ENCODE peak calls at places on chromosomes 6 and 20, in ten cellular contexts. A is psoas muscle, Q is H1, N is Caco-2, L is cardiac muscle cell, F is heart left ventricle, O is tibial nerve, R is astrocyte, G is PC-9, U is IMR-90. Z is an unnamed sample. For H3K36me3, the result is how much of the 10 kb centered on the place peaks cover.

GRCh38 chr6:147117580-147117979 is 86.6 kb upstream of the STXBP5 start:
- DNase-seq in A (no peak), Q (no peak), N (no peak), L (no peak), F (no peak), O (no peak), R (no peak), G (no peak), U (peak), Z (no peak)

GRCh38 chr6:136351518-136352106 is 62.0 kb upstream of the BCLAF1 start:
- DNase-seq in A (no peak), Q (no peak), N (no peak), L (no peak), F (no peak), O (no peak), R (no peak), G (no peak), U (no peak), Z (no peak)

GRCh38 chr6:115759051-115759450 is 301.6 kb downstream of the FRK start:
- DNase-seq in A (no peak), Q (no peak), N (no peak), L (no peak), F (no peak), O (no peak), R (no peak), G (no peak), U (no peak), Z (no peak)

GRCh38 chr6:149409617-149410016 is 9.6 kb downstream of the SUMO4 start:
- DNase-seq in A (no peak), Q (no peak), N (no peak), L (no peak), F (no peak), O (no peak), R (no peak), G (no peak), U (no peak), Z (no peak)

GRCh38 chr6:99092009-99092408 is 144.3 kb upstream of the FBXL4 start:
- DNase-seq in A (no peak), Q (no peak), N (no peak), L (no peak), F (no peak), O (no peak), R (no peak), G (no peak), U (no peak), Z (no peak)

GRCh38 chr6:108027594-108027993 is 46.9 kb downstream of the OSTM1 start:
- DNase-seq in A (no peak), Q (no peak), N (no peak), L (no peak), F (no peak), O (no peak), R (no peak), G (peak), U (peak), Z (no peak)

GRCh38 chr6:35021014-35021413 is 120.1 kb downstream of the TCP11 start:
- DNase-seq in A (no peak), Q (no peak), N (no peak), L (no peak), F (peak), O (no peak), R (no peak), G (no peak), U (no peak), Z (no peak)

GRCh38 chr20:2292711-2293110 is 3.1 kb upstream of the TGM3 start:
- DNase-seq in A (peak), Q (no peak), N (peak), L (no peak), F (peak), O (no peak), R (no peak), G (no peak), U (no peak), Z (no peak)

GRCh38 chr6:145814035-145814500 is 527 bp downstream of the FBXO30 start:
- DNase-seq in A (peak), Q (no peak), N (peak), L (peak), F (no peak), O (no peak), R (peak), G (peak), U (no peak), Z (no peak)

GRCh38 chr20:37886851-37887297 is 16.1 kb upstream of the VSTM2L start:
- DNase-seq in A (no peak), Q (no peak), N (no peak), L (no peak), F (peak), O (no peak), R (no peak), G (no peak), U (no peak), Z (no peak)

GRCh38 chr6:150143521-150144293 is 863 bp downstream of the PPP1R14C start:
- DNase-seq in A (peak), Q (no peak), N (peak), L (peak), F (peak), O (no peak), R (no peak), G (peak), U (no peak), Z (no peak)

GRCh38 chr6:35678814-35679213 is 9.9 kb downstream of the FKBP5 start:
- DNase-seq in A (no peak), Q (no peak), N (no peak), L (no peak), F (no peak), O (no peak), R (no peak), G (no peak), U (no peak), Z (no peak)

GRCh38 chr6:10725046-10725445 is 2.2 kb downstream of the TMEM14C start:
- DNase-seq in A (no peak), Q (no peak), N (no peak), L (peak), F (no peak), O (no peak), R (no peak), G (no peak), U (no peak), Z (no peak)

GRCh38 chr20:23937303-23938117 is 51.1 kb downstream of the GGTLC1 start:
- DNase-seq in A (no peak), Q (peak), N (peak), L (peak), F (peak), O (no peak), R (no peak), G (peak), U (peak), Z (no peak)

GRCh38 chr6:1619106-1619665 is 9.5 kb downstream of the FOXC1 start:
- DNase-seq in A (peak), Q (no peak), N (no peak), L (no peak), F (no peak), O (no peak), R (no peak), G (no peak), U (no peak), Z (no peak)

GRCh38 chr6:126017668-126018067 is 31.3 kb downstream of the TRMT11 start:
- DNase-seq in A (no peak), Q (no peak), N (no peak), L (no peak), F (no peak), O (no peak), R (no peak), G (no peak), U (no peak), Z (no peak)

GRCh38 chr6:98827295-98828159 is 6.8 kb upstream of the POU3F2 start:
- DNase-seq in A (no peak), Q (no peak), N (no peak), L (peak), F (no peak), O (no peak), R (no peak), G (no peak), U (no peak), Z (no peak)

GRCh38 chr20:16701296-16701695 is 28.5 kb upstream of the SNRPB2 start:
- DNase-seq in A (no peak), Q (no peak), N (peak), L (peak), F (no peak), O (no peak), R (no peak), G (no peak), U (no peak), Z (no peak)

GRCh38 chr6:620166-620565 is 36.7 kb downstream of the HUS1B start:
- DNase-seq in A (no peak), Q (no peak), N (no peak), L (no peak), F (no peak), O (no peak), R (no peak), G (no peak), U (no peak), Z (no peak)

GRCh38 chr6:39114395-39114706 is 635 bp downstream of the SAYSD1 start:
- DNase-seq in A (no peak), Q (no peak), N (no peak), L (no peak), F (no peak), O (no peak), R (no peak), G (no peak), U (no peak), Z (no peak)

GRCh38 chr6:57283096-57283495 is 34.3 kb upstream of the PRIM2 start:
- DNase-seq in A (no peak), Q (no peak), N (no peak), L (no peak), F (no peak), O (no peak), R (no peak), G (no peak), U (no peak), Z (no peak)

GRCh38 chr6:111784423-111784822 is 88.8 kb downstream of the FYN start:
- DNase-seq in A (no peak), Q (no peak), N (no peak), L (no peak), F (no peak), O (no peak), R (no peak), G (no peak), U (no peak), Z (no peak)

GRCh38 chr6:37569999-37570776 is 70.5 kb upstream of the CCDC167 start:
- DNase-seq in A (no peak), Q (no peak), N (no peak), L (no peak), F (no peak), O (no peak), R (no peak), G (no peak), U (no peak), Z (no peak)

GRCh38 chr6:37569317-37569716 is 69.6 kb upstream of the CCDC167 start:
- DNase-seq in A (no peak), Q (no peak), N (no peak), L (no peak), F (no peak), O (no peak), R (no peak), G (no peak), U (no peak), Z (no peak)

GRCh38 chr6:37561361-37561760 is 61.7 kb upstream of the CCDC167 start:
- DNase-seq in A (no peak), Q (no peak), N (no peak), L (no peak), F (no peak), O (no peak), R (no peak), G (no peak), U (no peak), Z (no peak)

GRCh38 chr6:37566209-37566859 is 66.6 kb upstream of the CCDC167 start:
- DNase-seq in A (peak), Q (no peak), N (peak), L (peak), F (peak), O (no peak), R (no peak), G (peak), U (no peak), Z (no peak)

GRCh38 chr6:37565267-37566208 is 65.8 kb upstream of the CCDC167 start:
- DNase-seq in A (no peak), Q (peak), N (peak), L (peak), F (no peak), O (no peak), R (no peak), G (no peak), U (no peak), Z (no peak)
- H3K4me3 ChIP-seq in A (peak), Q (peak), N (peak), L (peak), F (peak), O (peak), R (peak), G (no peak), U (peak), Z (peak)

DNA sequence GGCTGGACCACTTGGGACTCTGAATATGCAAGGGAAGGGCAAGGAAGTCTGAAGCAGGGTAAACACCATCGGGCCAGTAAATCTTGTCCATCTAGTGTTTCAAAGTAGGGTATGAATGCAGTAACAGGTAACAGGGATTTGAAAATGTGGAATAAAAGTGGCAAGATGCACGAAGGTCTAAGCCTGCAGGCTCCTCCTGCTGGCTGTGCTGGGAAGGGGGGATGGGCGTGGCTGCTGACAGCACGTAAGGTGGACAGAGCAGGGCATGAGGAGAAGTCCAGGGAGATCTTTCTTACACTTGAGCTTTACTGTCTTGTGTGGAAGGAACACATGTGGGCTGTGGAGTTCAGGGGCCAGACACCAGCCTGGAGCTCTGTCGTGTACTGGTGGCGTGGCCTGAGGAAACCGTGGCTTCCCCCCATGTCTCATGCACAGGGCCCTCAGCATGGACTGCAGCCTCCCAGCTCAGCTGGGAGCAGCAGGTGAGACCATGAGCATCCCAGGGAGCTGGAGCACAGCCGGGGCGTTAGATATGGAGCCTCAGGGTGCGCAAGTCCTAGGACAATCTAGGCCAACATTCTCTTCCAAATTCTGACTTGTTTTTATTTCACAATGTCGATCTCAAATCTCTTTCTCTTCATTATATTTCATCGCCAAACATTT is 84.5 kb downstream of the SLC22A23 start:
- DNase-seq in A (no peak), Q (no peak), N (peak), L (no peak), F (no peak), O (no peak), R (no peak), G (no peak), U (no peak), Z (no peak)
- TF ChIP-seq CTCF in A (no peak), Q (peak), N (no peak), L (peak), F (no peak), O (no peak), R (no peak), G (no peak), U (no peak), Z (no peak)

GRCh38 chr20:20518263-20518662 is 150.4 kb downstream of the INSM1 start:
- DNase-seq in A (no peak), Q (no peak), N (no peak), L (no peak), F (no peak), O (no peak), R (no peak), G (no peak), U (no peak), Z (no peak)

GRCh38 chr20:20519269-20519668 is 151.4 kb downstream of the INSM1 start:
- DNase-seq in A (no peak), Q (no peak), N (no peak), L (no peak), F (no peak), O (no peak), R (no peak), G (no peak), U (no peak), Z (no peak)

GRCh38 chr20:20517296-20517695 is 149.4 kb downstream of the INSM1 start:
- DNase-seq in A (no peak), Q (no peak), N (no peak), L (no peak), F (no peak), O (no peak), R (no peak), G (no peak), U (no peak), Z (no peak)

GRCh38 chr20:20513720-20514119 is 145.8 kb downstream of the INSM1 start:
- DNase-seq in A (peak), Q (no peak), N (no peak), L (no peak), F (no peak), O (no peak), R (no peak), G (no peak), U (no peak), Z (no peak)
- H3K36me3 ChIP-seq in A (half or more), Q (under half), N (under half), L (under half), F (under half), O (under half), R (under half), G (under half), U (under half), Z (under half)

GRCh38 chr6:90284745-90285481 is 11.7 kb downstream of the BACH2 start:
- DNase-seq in A (no peak), Q (no peak), N (no peak), L (no peak), F (no peak), O (no peak), R (peak), G (no peak), U (peak), Z (no peak)
- H3K4me3 ChIP-seq in A (peak), Q (no peak), N (no peak), L (no peak), F (peak), O (peak), R (peak), G (peak), U (peak), Z (no peak)

DNA sequence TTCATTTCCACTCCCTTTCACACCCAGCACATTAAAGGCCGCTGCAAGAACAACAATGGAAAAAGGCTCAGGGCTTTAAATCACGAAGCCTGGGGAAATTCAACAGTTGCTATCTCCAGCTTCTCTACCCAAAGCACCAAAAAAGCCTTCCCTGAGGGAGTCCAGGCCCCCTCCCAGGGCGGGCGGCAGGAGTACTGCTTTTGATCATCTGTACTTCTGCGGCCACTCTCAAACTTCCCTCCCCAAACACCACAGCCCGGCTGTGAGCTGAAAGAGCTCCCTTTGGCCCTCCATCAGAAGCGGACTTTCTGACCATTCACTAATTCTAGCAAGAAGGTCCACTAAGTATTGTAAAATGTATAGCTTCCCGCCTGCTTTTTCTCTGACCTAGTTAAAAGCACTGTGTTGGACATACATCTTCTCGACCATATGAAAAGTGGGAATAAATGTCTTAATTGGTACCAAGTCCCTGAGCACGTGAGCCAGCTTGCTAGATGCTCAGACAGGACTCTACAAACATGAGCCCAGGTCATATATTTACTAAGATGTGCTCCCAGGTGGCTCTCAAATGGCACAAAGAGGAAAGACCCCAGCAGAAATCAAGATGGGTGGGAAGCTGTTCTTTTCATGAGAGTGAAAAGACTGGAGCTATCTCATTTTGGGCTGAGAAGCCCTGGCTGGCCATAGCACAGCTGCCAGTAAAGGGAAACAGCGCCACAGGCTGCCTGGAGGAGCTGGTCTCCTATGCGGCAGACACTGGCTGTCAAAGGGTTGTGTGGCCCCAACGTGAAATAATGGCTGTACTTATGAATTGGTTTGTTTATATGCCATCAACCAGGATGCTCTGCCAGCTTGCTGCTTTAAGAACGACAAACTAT is 58.6 kb downstream of the GFOD1 start:
- DNase-seq in A (no peak), Q (no peak), N (no peak), L (no peak), F (no peak), O (no peak), R (no peak), G (no peak), U (no peak), Z (no peak)
- TF ChIP-seq CTCF in A (no peak), Q (peak), N (no peak), L (no peak), F (no peak), O (no peak), R (no peak), G (no peak), U (no peak), Z (no peak)

DNA sequence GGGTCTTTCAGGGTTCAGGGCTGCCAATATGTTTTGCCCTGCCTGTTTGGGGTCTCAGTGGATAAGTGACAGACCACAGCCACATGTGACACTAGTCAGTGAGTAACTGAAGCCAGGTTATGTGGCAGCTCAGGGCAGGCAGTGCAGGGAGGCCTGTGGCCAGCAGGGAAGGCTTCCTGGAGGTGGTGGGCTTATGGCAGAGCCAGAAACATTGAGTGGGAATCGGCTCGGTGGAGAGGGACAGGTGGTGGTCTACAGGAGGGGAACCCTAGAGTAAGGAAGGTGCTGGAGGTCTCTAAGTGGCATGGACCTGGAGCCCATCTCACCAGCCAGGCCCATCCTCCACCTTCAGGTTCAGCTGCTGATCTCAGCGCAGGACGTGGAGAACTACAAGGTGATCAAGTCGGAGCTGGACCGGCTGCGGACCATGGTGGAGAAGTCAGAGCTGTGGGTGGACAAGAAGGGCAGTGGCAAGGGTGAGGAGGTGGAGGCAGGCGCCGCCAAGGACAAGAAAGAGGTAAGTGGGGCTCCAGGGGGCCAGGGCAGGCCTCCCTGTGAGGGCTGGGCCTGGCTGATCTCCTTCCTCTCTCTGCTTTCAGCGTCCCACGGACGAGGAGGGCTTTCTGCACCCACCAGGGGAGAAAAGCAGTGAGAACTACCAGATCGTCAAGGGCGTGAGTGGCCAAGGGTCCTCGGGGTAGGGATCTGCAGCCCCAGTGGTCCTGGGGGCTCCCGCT is 34.9 kb downstream of the UQCC2 start:
- DNase-seq in A (no peak), Q (no peak), N (no peak), L (no peak), F (no peak), O (no peak), R (no peak), G (no peak), U (no peak), Z (no peak)
- H3K36me3 ChIP-seq in A (under half), Q (under half), N (under half), L (under half), F (under half), O (under half), R (under half), G (under half), U (under half), Z (under half)

Z was measured in BJ.